ENCODE peak calls at places on chromosomes 16 and 17, in eight cellular contexts. One of them, this sample, is unnamed.

GRCh38 chr16:57299009-57299718 is 14.7 kb upstream of the PLLP start:
- DNase-seq in type B pancreatic cell: no peak
- DNase-seq in DMS153: no peak
- DNase-seq in astrocyte of the spinal cord: no peak
- DNase-seq in CD4-positive, alpha-beta memory T cell: no peak
- DNase-seq in NCI-H82: peak; percentile 74
- DNase-seq in PC-3: peak; percentile 73
- DNase-seq in ELR: peak; percentile 89
- DNase-seq in this sample: no peak

GRCh38 chr16:53689636-53690035 is 14.0 kb downstream of the RPGRIP1L start:
- DNase-seq in type B pancreatic cell: no peak
- DNase-seq in DMS153: no peak
- DNase-seq in astrocyte of the spinal cord: no peak
- DNase-seq in CD4-positive, alpha-beta memory T cell: no peak
- DNase-seq in NCI-H82: no peak
- DNase-seq in PC-3: peak; percentile 3
- DNase-seq in ELR: peak; percentile 39
- DNase-seq in this sample: no peak

GRCh38 chr17:17191961-17192381 is 14.2 kb downstream of the PLD6 start:
- DNase-seq in type B pancreatic cell: no peak
- DNase-seq in DMS153: no peak
- DNase-seq in astrocyte of the spinal cord: peak; percentile 16
- DNase-seq in CD4-positive, alpha-beta memory T cell: no peak
- DNase-seq in NCI-H82: no peak
- DNase-seq in PC-3: no peak
- DNase-seq in ELR: no peak
- DNase-seq in this sample: no peak

GRCh38 chr17:29613371-29613837 is 9.3 kb downstream of the CORO6 start:
- DNase-seq in type B pancreatic cell: peak; percentile 82
- DNase-seq in DMS153: no peak
- DNase-seq in astrocyte of the spinal cord: peak; percentile 86
- DNase-seq in CD4-positive, alpha-beta memory T cell: peak; percentile 90
- DNase-seq in NCI-H82: no peak
- DNase-seq in PC-3: no peak
- DNase-seq in ELR: peak; percentile 65
- DNase-seq in this sample: no peak

GRCh38 chr16:69393898-69394849 is 8.4 kb upstream of the TERF2 start:
- DNase-seq in type B pancreatic cell: no peak
- DNase-seq in DMS153: no peak
- DNase-seq in astrocyte of the spinal cord: no peak
- DNase-seq in CD4-positive, alpha-beta memory T cell: no peak
- DNase-seq in NCI-H82: peak; percentile 80
- DNase-seq in PC-3: peak; percentile 44
- DNase-seq in ELR: no peak
- DNase-seq in this sample: no peak

GRCh38 chr16:67936876-67937605 is 391 bp upstream of the PSMB10 start:
- DNase-seq in type B pancreatic cell: no peak
- DNase-seq in DMS153: no peak
- DNase-seq in astrocyte of the spinal cord: no peak
- DNase-seq in CD4-positive, alpha-beta memory T cell: peak; percentile 81
- DNase-seq in NCI-H82: no peak
- DNase-seq in PC-3: peak; percentile 50
- DNase-seq in ELR: peak; percentile 84
- DNase-seq in this sample: peak; percentile 49

GRCh38 chr16:49928176-49928892 is 72.4 kb upstream of the ZNF423 start:
- DNase-seq in type B pancreatic cell: no peak
- DNase-seq in DMS153: no peak
- DNase-seq in astrocyte of the spinal cord: no peak
- DNase-seq in CD4-positive, alpha-beta memory T cell: no peak
- DNase-seq in NCI-H82: peak; percentile 38
- DNase-seq in PC-3: no peak
- DNase-seq in ELR: no peak
- DNase-seq in this sample: no peak

GRCh38 chr16:53576228-53576627 is 73.2 kb upstream of the AKTIP start:
- DNase-seq in type B pancreatic cell: no peak
- DNase-seq in DMS153: no peak
- DNase-seq in astrocyte of the spinal cord: no peak
- DNase-seq in CD4-positive, alpha-beta memory T cell: no peak
- DNase-seq in NCI-H82: no peak
- DNase-seq in PC-3: no peak
- DNase-seq in ELR: no peak
- DNase-seq in this sample: no peak

GRCh38 chr17:28718317-28718672 is 627 bp upstream of the RAB34 start:
- DNase-seq in type B pancreatic cell: no peak
- DNase-seq in DMS153: no peak
- DNase-seq in astrocyte of the spinal cord: no peak
- DNase-seq in CD4-positive, alpha-beta memory T cell: no peak
- DNase-seq in NCI-H82: peak; percentile 80
- DNase-seq in PC-3: no peak
- DNase-seq in ELR: no peak
- DNase-seq in this sample: no peak

GRCh38 chr17:60528828-60529227 is 2.8 kb upstream of the APPBP2 start:
- DNase-seq in type B pancreatic cell: no peak
- DNase-seq in DMS153: no peak
- DNase-seq in astrocyte of the spinal cord: no peak
- DNase-seq in CD4-positive, alpha-beta memory T cell: no peak
- DNase-seq in NCI-H82: no peak
- DNase-seq in PC-3: no peak
- DNase-seq in ELR: no peak
- DNase-seq in this sample: no peak

GRCh38 chr17:44222112-44222869 is 2.8 kb upstream of the UBTF start:
- DNase-seq in type B pancreatic cell: no peak
- DNase-seq in DMS153: peak; percentile 60
- DNase-seq in astrocyte of the spinal cord: peak; percentile 73
- DNase-seq in CD4-positive, alpha-beta memory T cell: no peak
- DNase-seq in NCI-H82: peak; percentile 95
- DNase-seq in PC-3: peak; percentile 83
- DNase-seq in ELR: peak; percentile 86
- DNase-seq in this sample: peak; percentile 38

GRCh38 chr17:7992924-7993323 is 9.5 kb upstream of the GUCY2D start:
- DNase-seq in type B pancreatic cell: no peak
- DNase-seq in DMS153: no peak
- DNase-seq in astrocyte of the spinal cord: no peak
- DNase-seq in CD4-positive, alpha-beta memory T cell: no peak
- DNase-seq in NCI-H82: no peak
- DNase-seq in PC-3: no peak
- DNase-seq in ELR: no peak
- DNase-seq in this sample: no peak

GRCh38 chr16:66925322-66925840 is at the start of gene RRAD:
- DNase-seq in type B pancreatic cell: no peak
- DNase-seq in DMS153: no peak
- DNase-seq in astrocyte of the spinal cord: peak; percentile 29
- DNase-seq in CD4-positive, alpha-beta memory T cell: no peak
- DNase-seq in NCI-H82: no peak
- DNase-seq in PC-3: no peak
- DNase-seq in ELR: peak; percentile 56
- DNase-seq in this sample: no peak

GRCh38 chr17:75856062-75856681 is 1.0 kb upstream of the WBP2 start:
- DNase-seq in type B pancreatic cell: peak; percentile 84
- DNase-seq in DMS153: no peak
- DNase-seq in astrocyte of the spinal cord: no peak
- DNase-seq in CD4-positive, alpha-beta memory T cell: no peak
- DNase-seq in NCI-H82: peak; percentile 81
- DNase-seq in PC-3: peak; percentile 45
- DNase-seq in ELR: peak; percentile 71
- DNase-seq in this sample: no peak

GRCh38 chr17:81858967-81859905 is 1.1 kb downstream of the P4HB start:
- DNase-seq in type B pancreatic cell: no peak
- DNase-seq in DMS153: no peak
- DNase-seq in astrocyte of the spinal cord: no peak
- DNase-seq in CD4-positive, alpha-beta memory T cell: no peak
- DNase-seq in NCI-H82: peak; percentile 37
- DNase-seq in PC-3: peak; percentile 24
- DNase-seq in ELR: peak; percentile 44
- DNase-seq in this sample: no peak

GRCh38 chr17:18257747-18258355 is 687 bp downstream of the FLII start:
- DNase-seq in type B pancreatic cell: no peak
- DNase-seq in DMS153: no peak
- DNase-seq in astrocyte of the spinal cord: peak; percentile 66
- DNase-seq in CD4-positive, alpha-beta memory T cell: peak; percentile 31
- DNase-seq in NCI-H82: peak; percentile 68
- DNase-seq in PC-3: peak; percentile 79
- DNase-seq in ELR: peak; percentile 91
- DNase-seq in this sample: peak; percentile 82

GRCh38 chr16:58114827-58115825 is 14.1 kb downstream of the CFAP20 start:
- DNase-seq in type B pancreatic cell: no peak
- DNase-seq in DMS153: no peak
- DNase-seq in astrocyte of the spinal cord: peak; percentile 37
- DNase-seq in CD4-positive, alpha-beta memory T cell: no peak
- DNase-seq in NCI-H82: peak; percentile 17
- DNase-seq in PC-3: no peak
- DNase-seq in ELR: no peak
- DNase-seq in this sample: no peak

GRCh38 chr16:29806096-29806579 is at the start of gene MAZ:
- DNase-seq in type B pancreatic cell: no peak
- DNase-seq in DMS153: peak; percentile 91
- DNase-seq in astrocyte of the spinal cord: no peak
- DNase-seq in CD4-positive, alpha-beta memory T cell: peak; percentile 72
- DNase-seq in NCI-H82: peak; percentile 97
- DNase-seq in PC-3: no peak
- DNase-seq in ELR: peak; percentile 90
- DNase-seq in this sample: peak; percentile 80

GRCh38 chr17:43014946-43015519 is 7.2 kb downstream of the VAT1 start:
- DNase-seq in type B pancreatic cell: no peak
- DNase-seq in DMS153: no peak
- DNase-seq in astrocyte of the spinal cord: no peak
- DNase-seq in CD4-positive, alpha-beta memory T cell: no peak
- DNase-seq in NCI-H82: no peak
- DNase-seq in PC-3: no peak
- DNase-seq in ELR: no peak
- DNase-seq in this sample: no peak

GRCh38 chr17:80724723-80725388 is 180.2 kb downstream of the RPTOR start:
- DNase-seq in type B pancreatic cell: no peak
- DNase-seq in DMS153: no peak
- DNase-seq in astrocyte of the spinal cord: peak; percentile 78
- DNase-seq in CD4-positive, alpha-beta memory T cell: no peak
- DNase-seq in NCI-H82: no peak
- DNase-seq in PC-3: peak; percentile 66
- DNase-seq in ELR: peak; percentile 86
- DNase-seq in this sample: peak; percentile 84

GRCh38 chr16:47627056-47627455 is 165.9 kb downstream of the PHKB start:
- DNase-seq in type B pancreatic cell: no peak
- DNase-seq in DMS153: no peak
- DNase-seq in astrocyte of the spinal cord: no peak
- DNase-seq in CD4-positive, alpha-beta memory T cell: no peak
- DNase-seq in NCI-H82: no peak
- DNase-seq in PC-3: no peak
- DNase-seq in ELR: no peak
- DNase-seq in this sample: no peak

GRCh38 chr17:79940381-79941087 is 95.1 kb downstream of the TBC1D16 start:
- DNase-seq in type B pancreatic cell: no peak
- DNase-seq in DMS153: no peak
- DNase-seq in astrocyte of the spinal cord: no peak
- DNase-seq in CD4-positive, alpha-beta memory T cell: no peak
- DNase-seq in NCI-H82: no peak
- DNase-seq in PC-3: no peak
- DNase-seq in ELR: no peak
- DNase-seq in this sample: no peak

GRCh38 chr17:65547253-65547670 is 14.2 kb downstream of the AXIN2 start:
- DNase-seq in type B pancreatic cell: no peak
- DNase-seq in DMS153: no peak
- DNase-seq in astrocyte of the spinal cord: peak; percentile 46
- DNase-seq in CD4-positive, alpha-beta memory T cell: no peak
- DNase-seq in NCI-H82: no peak
- DNase-seq in PC-3: no peak
- DNase-seq in ELR: no peak
- DNase-seq in this sample: no peak